ENCODE peak calls at places on chromosomes 13 and 19, in four cellular contexts. One of them, this sample, is unnamed. For H3K36me3, the result is how much of the 10 kb centered on the place peaks cover.

GRCh38 chr19:5130371-5131030 is 161.6 kb downstream of the KDM4B start:
- DNase-seq in lower lobe of right lung: no peak
- DNase-seq in H1: no peak
- DNase-seq in neural progenitor cell: no peak
- DNase-seq in this sample: no peak

GRCh38 chr13:50543767-50544166 is 299.7 kb downstream of the DLEU7 start:
- DNase-seq in lower lobe of right lung: no peak
- DNase-seq in H1: no peak
- DNase-seq in neural progenitor cell: peak
- DNase-seq in this sample: peak

GRCh38 chr19:39078436-39079200 is 5.5 kb upstream of the ACP7 start:
- DNase-seq in lower lobe of right lung: no peak
- DNase-seq in H1: no peak
- DNase-seq in neural progenitor cell: no peak
- DNase-seq in this sample: peak

GRCh38 chr19:57063070-57063469 is 56.7 kb upstream of the USP29 start:
- DNase-seq in lower lobe of right lung: no peak
- DNase-seq in H1: no peak
- DNase-seq in neural progenitor cell: no peak
- DNase-seq in this sample: no peak

GRCh38 chr19:6667114-6667627 is 2.8 kb downstream of the TNFSF14 start:
- DNase-seq in lower lobe of right lung: peak
- DNase-seq in H1: no peak
- DNase-seq in neural progenitor cell: no peak
- DNase-seq in this sample: no peak

GRCh38 chr19:27966390-27966816 is 1246.5 kb downstream of the UQCRFS1 start:
- DNase-seq in lower lobe of right lung: no peak
- DNase-seq in H1: no peak
- DNase-seq in neural progenitor cell: peak
- DNase-seq in this sample: no peak

GRCh38 chr13:74891610-74892009 is 590.4 kb downstream of the TBC1D4 start:
- DNase-seq in lower lobe of right lung: no peak
- DNase-seq in H1: no peak
- DNase-seq in neural progenitor cell: no peak
- DNase-seq in this sample: peak

GRCh38 chr19:15672580-15673175 is at the start of gene CYP4F12:
- DNase-seq in lower lobe of right lung: peak
- DNase-seq in H1: no peak
- DNase-seq in neural progenitor cell: no peak
- DNase-seq in this sample: no peak

GRCh38 chr13:86737334-86737932 is 933.7 kb upstream of the SLITRK5 start:
- DNase-seq in lower lobe of right lung: no peak
- DNase-seq in H1: no peak
- DNase-seq in neural progenitor cell: no peak
- DNase-seq in this sample: no peak

GRCh38 chr19:38745316-38745715 is 1.0 kb upstream of the CAPN12 start:
- DNase-seq in lower lobe of right lung: peak
- DNase-seq in H1: no peak
- DNase-seq in neural progenitor cell: no peak
- DNase-seq in this sample: no peak

GRCh38 chr13:98842858-98843481 is 90.5 kb upstream of the SLC15A1 start:
- DNase-seq in lower lobe of right lung: peak
- DNase-seq in H1: peak
- DNase-seq in neural progenitor cell: peak
- DNase-seq in this sample: peak

GRCh38 chr13:60617863-60618733 is 221.1 kb downstream of the TDRD3 start:
- DNase-seq in lower lobe of right lung: no peak
- DNase-seq in H1: peak
- DNase-seq in neural progenitor cell: peak
- DNase-seq in this sample: no peak

GRCh38 chr19:49056101-49056901 is 1.2 kb downstream of the CGB7 start:
- DNase-seq in lower lobe of right lung: peak
- DNase-seq in H1: peak
- DNase-seq in neural progenitor cell: peak
- DNase-seq in this sample: peak

GRCh38 chr13:110499621-110500281 is 61.8 kb downstream of the RAB20 start:
- DNase-seq in lower lobe of right lung: no peak
- DNase-seq in H1: no peak
- DNase-seq in neural progenitor cell: no peak
- DNase-seq in this sample: peak

GRCh38 chr19:53571339-53571738 is 33.4 kb downstream of the ZNF331 start:
- DNase-seq in lower lobe of right lung: no peak
- DNase-seq in H1: no peak
- DNase-seq in neural progenitor cell: no peak
- DNase-seq in this sample: no peak

GRCh38 chr13:27339299-27339698 is 68.7 kb downstream of the RASL11A start:
- DNase-seq in lower lobe of right lung: no peak
- DNase-seq in H1: peak
- DNase-seq in neural progenitor cell: peak
- DNase-seq in this sample: no peak

GRCh38 chr19:44539991-44540390 is 10.5 kb upstream of the CEACAM20 start:
- DNase-seq in lower lobe of right lung: no peak
- DNase-seq in H1: no peak
- DNase-seq in neural progenitor cell: no peak
- DNase-seq in this sample: no peak

GRCh38 chr19:19445911-19446361 is 40.5 kb downstream of the GATAD2A start:
- DNase-seq in lower lobe of right lung: no peak
- DNase-seq in H1: no peak
- DNase-seq in neural progenitor cell: no peak
- DNase-seq in this sample: no peak

GRCh38 chr13:108494991-108495661 is 134.3 kb upstream of the MYO16 start:
- DNase-seq in lower lobe of right lung: no peak
- DNase-seq in H1: peak
- DNase-seq in neural progenitor cell: peak
- DNase-seq in this sample: no peak

GRCh38 chr13:110228936-110229904 is 77.7 kb downstream of the COL4A1 start:
- DNase-seq in lower lobe of right lung: no peak
- DNase-seq in H1: no peak
- DNase-seq in neural progenitor cell: no peak
- DNase-seq in this sample: no peak

DNA sequence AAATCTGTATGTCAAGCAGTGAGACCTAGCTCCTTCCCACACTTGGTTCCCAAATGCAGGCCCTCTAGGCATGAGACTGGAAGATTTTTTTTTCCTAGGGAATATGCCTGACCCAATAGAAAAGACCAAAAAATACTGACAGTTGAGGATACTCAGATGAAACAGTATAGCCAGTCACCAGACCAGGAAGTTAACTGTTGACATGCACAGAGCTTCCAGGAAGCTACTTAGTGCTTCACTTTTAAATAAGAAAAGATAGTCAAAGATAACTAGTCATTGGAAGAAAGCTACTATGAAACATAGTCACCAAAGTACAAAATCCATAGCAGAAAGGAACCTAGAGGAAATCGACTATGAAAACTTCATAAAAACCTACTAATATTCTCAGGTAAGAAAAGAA is 32.3 kb downstream of the BRCA2 start:
- DNase-seq in lower lobe of right lung: no peak
- DNase-seq in H1: no peak
- DNase-seq in neural progenitor cell: no peak
- DNase-seq in this sample: no peak
- TF ChIP-seq CTCF in lower lobe of right lung: no peak
- TF ChIP-seq CTCF in H1: no peak
- TF ChIP-seq CTCF in neural progenitor cell: no peak
- TF ChIP-seq CTCF in this sample: no peak

GRCh38 chr19:46720516-46721239 is 3.8 kb upstream of the PRKD2 start:
- DNase-seq in lower lobe of right lung: no peak
- DNase-seq in H1: no peak
- DNase-seq in neural progenitor cell: no peak
- DNase-seq in this sample: no peak
- H3K36me3 ChIP-seq in lower lobe of right lung: half or more
- H3K36me3 ChIP-seq in H1: under half
- H3K36me3 ChIP-seq in neural progenitor cell: under half
- H3K36me3 ChIP-seq in this sample: under half

DNA sequence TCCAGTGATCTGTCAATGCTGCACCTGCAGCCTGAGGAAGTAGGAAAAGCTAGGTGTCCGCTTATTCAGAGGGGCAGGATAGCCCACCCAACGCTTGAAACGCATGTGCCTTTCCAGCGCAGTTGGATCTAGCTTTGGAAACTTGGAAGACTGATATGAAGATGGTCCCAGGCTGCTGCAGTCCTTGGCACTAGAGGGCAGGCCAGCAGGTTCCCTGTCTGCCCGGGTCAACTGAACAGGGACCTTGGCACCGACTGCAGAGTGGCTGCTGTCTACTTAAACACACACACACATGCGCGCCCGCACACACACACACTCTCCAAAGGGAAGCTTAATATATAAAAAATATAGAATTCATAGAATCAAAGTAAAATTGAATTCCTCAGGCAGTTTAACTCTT is 100.0 kb downstream of the TSHZ3 start:
- DNase-seq in lower lobe of right lung: no peak
- DNase-seq in H1: no peak
- DNase-seq in neural progenitor cell: no peak
- DNase-seq in this sample: no peak
- TF ChIP-seq CTCF in lower lobe of right lung: no peak
- TF ChIP-seq CTCF in H1: peak
- TF ChIP-seq CTCF in neural progenitor cell: no peak
- TF ChIP-seq CTCF in this sample: no peak

DNA sequence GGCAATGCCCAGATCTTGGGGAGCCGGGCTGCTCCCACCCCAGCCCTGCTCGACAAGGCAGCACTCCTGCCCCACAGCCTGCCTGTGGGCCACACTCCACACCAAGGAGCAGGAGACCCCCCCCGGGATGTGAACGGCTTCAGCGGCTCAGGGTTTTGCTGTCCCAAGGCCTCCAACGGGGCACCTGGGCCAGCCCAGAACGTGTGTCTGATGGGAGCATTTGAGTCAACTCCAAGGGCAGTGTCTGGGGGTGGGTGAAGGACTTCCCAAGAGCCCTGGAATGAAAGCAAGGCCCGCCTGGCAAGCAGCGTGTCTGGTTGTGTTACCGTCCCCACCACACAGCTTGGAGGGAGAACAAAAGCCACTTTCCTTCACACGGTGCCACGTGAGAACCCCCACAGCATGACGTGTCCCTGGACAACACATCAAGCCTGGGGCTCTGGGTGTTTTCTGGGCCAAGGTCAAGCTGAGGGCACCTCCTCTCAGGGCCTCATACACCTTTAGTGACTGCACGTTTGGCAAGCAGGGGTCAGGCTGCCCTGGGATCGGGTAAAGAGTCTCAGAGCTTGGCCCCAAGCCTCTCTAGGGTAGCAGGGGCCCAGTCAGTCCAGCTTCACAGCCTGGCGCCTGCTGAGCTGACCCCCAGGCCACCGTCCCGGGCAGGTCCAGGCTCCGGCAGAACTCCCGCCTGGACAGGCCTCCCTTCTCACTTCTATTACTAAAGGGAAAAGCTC is 6.0 kb downstream of the C13orf46 start:
- DNase-seq in lower lobe of right lung: peak
- DNase-seq in H1: no peak
- DNase-seq in neural progenitor cell: no peak
- DNase-seq in this sample: no peak
- H3K36me3 ChIP-seq in lower lobe of right lung: under half
- H3K36me3 ChIP-seq in H1: under half
- H3K36me3 ChIP-seq in neural progenitor cell: under half
- H3K36me3 ChIP-seq in this sample: under half

DNA sequence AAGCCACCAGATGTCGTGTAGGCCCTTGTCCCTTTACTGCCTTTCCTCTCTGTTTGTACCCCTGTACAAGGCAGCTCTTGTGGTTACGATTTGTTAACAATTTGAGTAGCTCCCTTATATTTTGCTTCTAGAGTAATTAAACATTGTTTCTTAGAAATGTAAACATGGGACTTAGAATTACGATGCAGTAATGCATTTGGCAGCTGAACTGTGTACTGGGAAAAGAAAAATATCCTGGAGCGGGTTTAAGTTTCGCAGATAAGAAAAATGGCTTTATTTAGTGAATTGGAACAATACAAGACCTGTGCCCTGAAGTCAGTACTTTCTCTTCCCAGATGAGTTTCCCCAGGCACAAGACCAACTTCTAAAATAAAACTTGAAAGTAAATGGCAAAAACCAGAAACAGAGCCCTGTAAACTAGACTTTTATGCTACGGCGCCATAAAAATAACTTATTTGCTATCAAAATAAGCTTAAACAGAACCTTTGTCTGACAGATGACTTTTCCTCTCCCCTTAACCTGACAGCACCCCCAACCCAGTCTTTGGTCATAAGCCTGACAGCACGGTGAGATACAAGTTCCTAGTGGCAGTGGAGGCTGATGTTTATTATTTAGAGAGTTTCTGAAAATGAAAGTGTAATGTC is 63.0 kb downstream of the LRCH1 start:
- DNase-seq in lower lobe of right lung: no peak
- DNase-seq in H1: no peak
- DNase-seq in neural progenitor cell: no peak
- DNase-seq in this sample: no peak
- TF ChIP-seq CTCF in lower lobe of right lung: no peak
- TF ChIP-seq CTCF in H1: no peak
- TF ChIP-seq CTCF in neural progenitor cell: no peak
- TF ChIP-seq CTCF in this sample: no peak

This sample was measured in kidney epithelial cell.